ENCODE peak calls at places on chromosome 9, in seven cellular contexts. U is uterus; Y is stomach; A is stimulated activated CD4-positive, alpha-beta T cell treated with anti-CD3 and anti-CD28 coated beads, Interleukin-1b, Interleukin-23, amount 100 ng/mL, for 1 hour; K is neuronal stem cell; T is prostate gland; J is GM23248. Z is an unnamed sample.

GRCh38 chr9:121688149-121688680 is 36.8 kb downstream of the DAB2IP start:
- DNase-seq in T (no peak), Y (no peak), K (no peak), J (no peak), A (no peak), U (no peak), Z (no peak)

GRCh38 chr9:68562456-68562855 is 21.8 kb upstream of the TMEM252 start:
- DNase-seq in T (no peak), A (no peak), K (no peak), J (no peak), Y (no peak), U (no peak), Z (no peak)

GRCh38 chr9:36218411-36218901 is 27.7 kb downstream of the CLTA start:
- DNase-seq in K (no peak), A (no peak), T (no peak), J (no peak), U (no peak), Y (no peak), Z (no peak)

GRCh38 chr9:128753627-128754026 is 18.1 kb downstream of the ZER1 start:
- DNase-seq in A (no peak), K (no peak), J (no peak), U (no peak), Y (no peak), T (no peak), Z (no peak)

GRCh38 chr9:127828262-127829031 is 25.8 kb downstream of the FPGS start:
- DNase-seq in K (peak), A (no peak), J (peak), T (peak), U (peak), Y (peak), Z (peak)

GRCh38 chr9:99035313-99035712 is 69.6 kb upstream of the TGFBR1 start:
- DNase-seq in A (no peak), T (no peak), U (no peak), K (no peak), J (no peak), Y (no peak), Z (no peak)

GRCh38 chr9:29556317-29556716 is 1983.0 kb upstream of the C9orf72 start:
- DNase-seq in K (no peak), J (peak), A (no peak), U (peak), T (no peak), Y (no peak), Z (no peak)

GRCh38 chr9:136345281-136346156 is 18.0 kb downstream of the DNLZ start:
- DNase-seq in K (no peak), J (peak), Y (peak), A (no peak), U (peak), T (no peak), Z (no peak)

GRCh38 chr9:76526026-76526425 is 67.0 kb downstream of the GCNT1 start:
- DNase-seq in A (no peak), Y (no peak), T (no peak), U (no peak), K (no peak), J (peak), Z (no peak)

GRCh38 chr9:128771094-128771721 is 519 bp downstream of the ZER1 start:
- DNase-seq in T (peak), Y (no peak), A (no peak), J (peak), U (no peak), K (no peak), Z (peak)

GRCh38 chr9:137441289-137441934 is at the start of gene ENTPD8:
- DNase-seq in J (peak), A (no peak), T (no peak), K (no peak), Y (peak), U (no peak), Z (peak)

GRCh38 chr9:110443878-110444245 is 106.2 kb upstream of the TXNDC8 start:
- DNase-seq in U (no peak), K (no peak), J (peak), T (no peak), Y (no peak), A (no peak), Z (no peak)

GRCh38 chr9:120441446-120442279 is 138.3 kb downstream of the CDK5RAP2 start:
- DNase-seq in J (peak), K (no peak), T (no peak), A (no peak), Y (no peak), U (no peak), Z (peak)

GRCh38 chr9:91162311-91162710 is 199.4 kb downstream of the AUH start:
- DNase-seq in U (no peak), J (peak), Y (no peak), A (no peak), T (no peak), K (no peak), Z (no peak)

GRCh38 chr9:121640486-121641227 is 10.8 kb upstream of the DAB2IP start:
- DNase-seq in Y (no peak), T (no peak), A (no peak), U (no peak), J (no peak), K (no peak), Z (no peak)

GRCh38 chr9:8717146-8717545 is 917.6 kb upstream of the DMAC1 start:
- DNase-seq in U (no peak), K (no peak), T (no peak), Y (no peak), J (no peak), A (no peak), Z (no peak)

GRCh38 chr9:136296434-136297015 is 7.4 kb downstream of the CCDC187 start:
- DNase-seq in T (no peak), K (no peak), U (no peak), J (no peak), A (no peak), Y (no peak), Z (no peak)